ENCODE peak calls at places on chromosomes 12 and 14, in five cellular contexts. I, Y, D, Q and B are unnamed samples.

GRCh38 chr12:50283230-50283923 is at the start of gene LIMA1:
- DNase-seq in I (peak), D (peak), Y (peak), Q (peak), B (peak)

GRCh38 chr12:13318231-13319015 is 121.9 kb downstream of the EMP1 start:
- DNase-seq in Y (no peak), Q (no peak), I (no peak), D (no peak), B (no peak)

GRCh38 chr12:47789712-47790489 is 16.9 kb downstream of the SLC48A1 start:
- DNase-seq in Q (no peak), Y (no peak), I (no peak), D (no peak), B (no peak)

GRCh38 chr12:67721216-67721615 is 72.7 kb downstream of the DYRK2 start:
- DNase-seq in Q (no peak), Y (peak), D (peak), I (no peak), B (no peak)

GRCh38 chr14:77040995-77041744 is 12.7 kb upstream of the IRF2BPL start:
- DNase-seq in D (no peak), Q (no peak), I (no peak), Y (peak), B (no peak)

GRCh38 chr14:96100171-96101064 is 61.3 kb downstream of the C14orf132 start:
- DNase-seq in Y (peak), D (peak), I (peak), Q (peak), B (no peak)

GRCh38 chr12:104951759-104952509 is 6.2 kb downstream of the SLC41A2 start:
- DNase-seq in D (peak), Y (peak), Q (no peak), I (no peak), B (no peak)

GRCh38 chr12:70052931-70053497 is 190.2 kb upstream of the CNOT2 start:
- DNase-seq in Q (peak), Y (peak), I (no peak), D (peak), B (peak)

GRCh38 chr12:12016284-12017100 is 54.2 kb upstream of the BCL2L14 start:
- DNase-seq in D (peak), Y (no peak), I (no peak), Q (no peak), B (no peak)

GRCh38 chr12:2287589-2287988 is 234.8 kb downstream of the CACNA1C start:
- DNase-seq in I (no peak), Q (no peak), Y (no peak), D (peak), B (no peak)

GRCh38 chr12:8077207-8077606 is 4.9 kb upstream of the NECAP1 start:
- DNase-seq in I (no peak), Y (no peak), Q (no peak), D (peak), B (no peak)

GRCh38 chr12:95574799-95575452 is 23.6 kb upstream of the USP44 start:
- DNase-seq in I (no peak), D (peak), Y (peak), Q (peak), B (no peak)

GRCh38 chr14:24816929-24817637 is 183.1 kb upstream of the GZMB start:
- DNase-seq in I (no peak), D (no peak), Q (no peak), Y (peak), B (no peak)

GRCh38 chr14:67748312-67748711 is 46.6 kb downstream of the RDH12 start:
- DNase-seq in I (no peak), D (no peak), Q (no peak), Y (no peak), B (no peak)

GRCh38 chr14:79056879-79057278 is 886.7 kb downstream of the NRXN3 start:
- DNase-seq in Q (no peak), D (peak), Y (no peak), I (no peak), B (no peak)

GRCh38 chr12:88325828-88326214 is 183.7 kb downstream of the TMTC3 start:
- DNase-seq in I (no peak), D (peak), Y (no peak), Q (no peak), B (no peak)

GRCh38 chr12:101231626-101232025 is 21.6 kb upstream of the SLC5A8 start:
- DNase-seq in D (no peak), I (no peak), Q (no peak), Y (no peak), B (no peak)

GRCh38 chr12:116372815-116373214 is 95.3 kb upstream of the MED13L start:
- DNase-seq in Q (no peak), D (no peak), I (no peak), Y (no peak), B (no peak)

GRCh38 chr14:36874396-36875138 is 212.9 kb downstream of the PAX9 start:
- DNase-seq in I (no peak), Q (no peak), Y (peak), D (peak), B (no peak)

GRCh38 chr14:69749956-69750355 is 17.0 kb upstream of the SRSF5 start:
- DNase-seq in I (no peak), Q (no peak), Y (peak), D (no peak), B (no peak)

GRCh38 chr12:123071401-123072304 is 79.2 kb downstream of the PITPNM2 start:
- DNase-seq in Q (no peak), Y (no peak), D (no peak), I (no peak), B (no peak)

GRCh38 chr12:51914034-51914923 is 7.0 kb downstream of the ACVRL1 start:
- DNase-seq in D (no peak), Q (no peak), I (no peak), Y (no peak), B (no peak)

GRCh38 chr12:53065470-53065869 is 13.7 kb downstream of the SPRYD3 start:
- DNase-seq in D (no peak), Y (no peak), Q (no peak), I (no peak), B (peak)

GRCh38 chr14:73261520-73262426 is 24.5 kb downstream of the PAPLN start:
- DNase-seq in D (no peak), Q (no peak), Y (no peak), I (no peak), B (no peak)

GRCh38 chr12:46998811-46999368 is 80.5 kb upstream of the PCED1B start:
- DNase-seq in Y (no peak), Q (no peak), I (no peak), D (peak), B (no peak)

GRCh38 chr12:93020225-93020997 is 91.3 kb upstream of the EEA1 start:
- DNase-seq in Y (peak), D (no peak), I (no peak), Q (no peak), B (no peak)

GRCh38 chr14:95173518-95173917 is 16.2 kb upstream of the DICER1 start:
- DNase-seq in Y (peak), D (no peak), I (no peak), Q (no peak), B (no peak)

GRCh38 chr14:95918466-95918865 is 41.8 kb downstream of the TUNAR start:
- DNase-seq in I (no peak), Y (no peak), Q (no peak), D (no peak), B (no peak)

GRCh38 chr12:112998997-112999767 is 20.9 kb downstream of the OAS2 start:
- DNase-seq in Y (no peak), D (no peak), Q (no peak), I (no peak), B (peak)

GRCh38 chr12:66647034-66647691 is 31.7 kb downstream of the GRIP1 start:
- DNase-seq in I (no peak), D (peak), Y (no peak), Q (no peak), B (no peak)

GRCh38 chr14:60064491-60065072 is 27.1 kb upstream of the PCNX4 start:
- DNase-seq in D (peak), Q (peak), I (no peak), Y (peak), B (no peak)

GRCh38 chr12:19972325-19973288 is 395.7 kb upstream of the PDE3A start:
- DNase-seq in Y (no peak), I (no peak), D (no peak), Q (no peak), B (no peak)

GRCh38 chr12:51341259-51342007 is 5.0 kb downstream of the CELA1 start:
- DNase-seq in Y (peak), D (peak), Q (peak), I (peak), B (no peak)

GRCh38 chr14:91207008-91207407 is 37.5 kb downstream of the GPR68 start:
- DNase-seq in Y (no peak), I (no peak), D (no peak), Q (no peak), B (no peak)

GRCh38 chr14:99183716-99184115 is 88.3 kb downstream of the BCL11B start:
- DNase-seq in I (no peak), Y (no peak), D (no peak), Q (no peak), B (no peak)

GRCh38 chr14:56379956-56380355 is 199.6 kb upstream of the TMEM260 start:
- DNase-seq in Q (no peak), Y (no peak), D (peak), I (no peak), B (no peak)

GRCh38 chr14:79483472-79483871 is 727.8 kb downstream of the DIO2 start:
- DNase-seq in Q (no peak), I (no peak), D (peak), Y (no peak), B (no peak)